ENCODE peak calls at places on chromosomes 6 and 20, in eight cellular contexts. P is AG10803, Z is lung, J is GM13977, H is GM20000, G is fibroblast of lung, O is brain microvascular endothelial cell, L is stomach. K is an unnamed sample.

GRCh38 chr6:29887330-29887818 is 55.0 kb upstream of the HLA-A start:
- DNase-seq in P (peak), Z (peak), J (peak), H (no peak), G (peak), O (no peak), L (peak), K (peak)

GRCh38 chr6:31083742-31084354 is 28.5 kb downstream of the C6orf15 start:
- DNase-seq in P (peak), Z (peak), J (peak), H (peak), G (peak), O (peak), L (peak), K (peak)

GRCh38 chr6:159317430-159317829 is 148.2 kb downstream of the FNDC1 start:
- DNase-seq in P (no peak), Z (no peak), J (no peak), H (no peak), G (no peak), O (no peak), L (no peak), K (no peak)

GRCh38 chr6:99993533-99994251 is at the start of gene MCHR2:
- DNase-seq in P (no peak), Z (no peak), J (no peak), H (no peak), G (no peak), O (no peak), L (no peak), K (no peak)

GRCh38 chr6:149723771-149724417 is 6.0 kb upstream of the LATS1 start:
- DNase-seq in P (peak), Z (no peak), J (no peak), H (no peak), G (peak), O (peak), L (peak), K (peak)

GRCh38 chr20:949717-950116 is 33.6 kb upstream of the ANGPT4 start:
- DNase-seq in P (no peak), Z (no peak), J (no peak), H (no peak), G (no peak), O (no peak), L (no peak), K (no peak)

GRCh38 chr20:44736170-44737021 is 9.3 kb upstream of the KCNK15 start:
- DNase-seq in P (peak), Z (peak), J (no peak), H (peak), G (peak), O (peak), L (peak), K (peak)

GRCh38 chr20:53413188-53413631 is 180.4 kb downstream of the ZNF217 start:
- DNase-seq in P (no peak), Z (peak), J (peak), H (peak), G (no peak), O (no peak), L (peak), K (peak)

GRCh38 chr6:155341130-155341828 is 27.0 kb upstream of the TFB1M start:
- DNase-seq in P (peak), Z (no peak), J (no peak), H (no peak), G (peak), O (peak), L (no peak), K (no peak)

GRCh38 chr6:63351995-63352586 is 32.3 kb upstream of the LGSN start:
- DNase-seq in P (peak), Z (no peak), J (peak), H (peak), G (peak), O (no peak), L (no peak), K (peak)

GRCh38 chr6:27096834-27097511 is 150.5 kb upstream of the PRSS16 start:
- DNase-seq in P (peak), Z (peak), J (peak), H (peak), G (peak), O (peak), L (peak), K (peak)

GRCh38 chr6:38216451-38216850 is 396.9 kb downstream of the ZFAND3 start:
- DNase-seq in P (no peak), Z (no peak), J (no peak), H (no peak), G (no peak), O (no peak), L (no peak), K (no peak)

GRCh38 chr6:43491750-43492661 is 14.6 kb downstream of the TJAP1 start:
- DNase-seq in P (peak), Z (peak), J (no peak), H (no peak), G (peak), O (peak), L (peak), K (peak)

GRCh38 chr6:134909701-134910595 is 40.0 kb downstream of the ALDH8A1 start:
- DNase-seq in P (no peak), Z (no peak), J (no peak), H (no peak), G (peak), O (no peak), L (no peak), K (no peak)

GRCh38 chr6:108836061-108836460 is 12.2 kb upstream of the ARMC2 start:
- DNase-seq in P (peak), Z (no peak), J (no peak), H (no peak), G (peak), O (no peak), L (no peak), K (no peak)

GRCh38 chr6:83215131-83216047 is 22.2 kb downstream of the RWDD2A start:
- DNase-seq in P (peak), Z (peak), J (peak), H (peak), G (peak), O (peak), L (peak), K (peak)

GRCh38 chr6:88982720-88983119 is 19.3 kb upstream of the RNGTT start:
- DNase-seq in P (peak), Z (no peak), J (peak), H (peak), G (peak), O (peak), L (peak), K (peak)

GRCh38 chr6:57265755-57266221 is 43.7 kb upstream of the RAB23 start:
- DNase-seq in P (peak), Z (no peak), J (no peak), H (no peak), G (peak), O (peak), L (no peak), K (peak)

GRCh38 chr20:50314326-50314725 is 123.7 kb downstream of the CEBPB start:
- DNase-seq in P (no peak), Z (no peak), J (no peak), H (no peak), G (no peak), O (no peak), L (no peak), K (no peak)

GRCh38 chr6:56608332-56608731 is 34.4 kb downstream of the DST start:
- DNase-seq in P (no peak), Z (no peak), J (no peak), H (no peak), G (no peak), O (no peak), L (no peak), K (no peak)

GRCh38 chr6:144543006-144543871 is 258.1 kb downstream of the UTRN start:
- DNase-seq in P (peak), Z (no peak), J (no peak), H (no peak), G (peak), O (peak), L (no peak), K (peak)

GRCh38 chr6:117317261-117317660 is 51.9 kb downstream of the VGLL2 start:
- DNase-seq in P (peak), Z (no peak), J (no peak), H (no peak), G (peak), O (peak), L (no peak), K (peak)

GRCh38 chr20:47785900-47786762 is 850 bp upstream of the SULF2 start:
- DNase-seq in P (peak), Z (peak), J (peak), H (peak), G (peak), O (peak), L (peak), K (peak)

GRCh38 chr20:13873814-13874213 is 89.0 kb downstream of the NDUFAF5 start:
- DNase-seq in P (no peak), Z (no peak), J (no peak), H (no peak), G (no peak), O (no peak), L (no peak), K (no peak)

GRCh38 chr6:16486661-16487060 is 248.3 kb downstream of the GMPR start:
- DNase-seq in P (no peak), Z (no peak), J (no peak), H (no peak), G (no peak), O (no peak), L (no peak), K (no peak)

GRCh38 chr6:158143700-158144099 is 24.4 kb downstream of the SERAC1 start:
- DNase-seq in P (peak), Z (no peak), J (peak), H (peak), G (no peak), O (no peak), L (no peak), K (peak)
- TF ChIP-seq CTCF in P (peak), Z (no peak), J (peak), H (peak), G (peak), O (peak), L (no peak), K (peak)

GRCh38 chr20:37541326-37541725 is 13.7 kb upstream of the BLCAP start:
- DNase-seq in P (no peak), Z (no peak), J (no peak), H (no peak), G (no peak), O (no peak), L (no peak), K (no peak)
- TF ChIP-seq CTCF in P (no peak), Z (no peak), J (no peak), H (no peak), G (no peak), O (no peak), L (no peak), K (no peak)

GRCh38 chr6:79518850-79519249 is 18.4 kb downstream of the LCA5 start:
- DNase-seq in P (no peak), Z (no peak), J (no peak), H (no peak), G (no peak), O (no peak), L (no peak), K (no peak)

GRCh38 chr6:79510707-79511106 is 26.5 kb downstream of the LCA5 start:
- DNase-seq in P (no peak), Z (no peak), J (no peak), H (no peak), G (no peak), O (no peak), L (no peak), K (no peak)

GRCh38 chr6:79512014-79512413 is 25.2 kb downstream of the LCA5 start:
- DNase-seq in P (no peak), Z (no peak), J (no peak), H (no peak), G (no peak), O (no peak), L (no peak), K (no peak)

GRCh38 chr6:79513111-79513510 is 24.1 kb downstream of the LCA5 start:
- DNase-seq in P (no peak), Z (no peak), J (no peak), H (no peak), G (no peak), O (no peak), L (no peak), K (no peak)

GRCh38 chr6:79515436-79515835 is 21.8 kb downstream of the LCA5 start:
- DNase-seq in P (peak), Z (no peak), J (no peak), H (no peak), G (no peak), O (no peak), L (no peak), K (no peak)
- TF ChIP-seq CTCF in P (no peak), Z (no peak), J (no peak), H (no peak), G (no peak), O (no peak), L (no peak), K (no peak)

DNA sequence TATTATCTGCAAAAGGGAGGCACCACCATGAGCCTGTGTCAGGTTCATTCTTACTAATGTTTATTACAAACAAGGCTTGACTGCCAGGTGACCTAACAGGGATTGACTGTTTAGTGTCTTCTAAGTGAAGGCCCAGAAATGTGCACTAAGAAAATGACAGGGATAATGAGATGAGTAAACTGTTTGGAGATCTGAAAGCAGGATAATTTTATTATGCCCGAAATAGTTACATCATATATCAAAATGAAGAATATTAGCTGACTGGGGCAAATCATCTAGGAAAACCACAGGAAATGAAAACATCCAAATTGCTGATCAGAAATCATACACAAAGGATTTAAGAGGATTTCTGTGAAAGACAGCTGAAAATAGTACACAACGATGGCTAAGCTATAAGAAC is 516.7 kb downstream of the HDGFL1 start:
- DNase-seq in P (no peak), Z (no peak), J (no peak), H (no peak), G (no peak), O (no peak), L (no peak), K (no peak)
- TF ChIP-seq CTCF in P (no peak), Z (no peak), J (no peak), H (no peak), G (no peak), O (no peak), L (no peak), K (no peak)

GRCh38 chr6:138291036-138291848 is 73.0 kb upstream of the PBOV1 start:
- DNase-seq in P (no peak), Z (no peak), J (no peak), H (no peak), G (no peak), O (no peak), L (no peak), K (no peak)

GRCh38 chr6:138290563-138290962 is 72.3 kb upstream of the PBOV1 start:
- DNase-seq in P (peak), Z (no peak), J (no peak), H (no peak), G (no peak), O (no peak), L (no peak), K (no peak)

GRCh38 chr6:138291849-138292181 is 73.5 kb upstream of the PBOV1 start:
- DNase-seq in P (no peak), Z (no peak), J (no peak), H (no peak), G (no peak), O (no peak), L (no peak), K (no peak)

GRCh38 chr6:138287144-138287955 is 69.1 kb upstream of the PBOV1 start:
- DNase-seq in P (no peak), Z (peak), J (peak), H (peak), G (peak), O (peak), L (peak), K (peak)

DNA sequence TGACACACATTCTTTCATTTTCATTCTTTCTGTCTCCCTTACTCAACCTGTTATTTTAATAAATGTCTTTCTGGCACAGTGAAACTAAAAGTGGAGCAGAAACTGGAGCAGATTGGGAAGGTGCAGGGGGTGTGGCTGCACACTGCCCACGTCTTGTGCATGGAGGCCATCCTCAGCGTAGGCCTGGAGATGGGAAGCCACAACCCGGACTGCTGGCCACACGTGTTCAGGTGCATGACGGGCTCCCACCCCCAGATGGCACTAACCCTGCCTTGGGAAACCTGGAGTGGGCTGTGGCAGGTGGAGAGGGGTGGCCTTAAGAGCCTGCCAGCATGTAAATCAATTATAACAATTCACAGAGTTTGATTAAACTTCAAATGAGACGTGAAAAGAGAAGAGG is 71.4 kb upstream of the PBOV1 start:
- DNase-seq in P (no peak), Z (no peak), J (peak), H (peak), G (peak), O (no peak), L (peak), K (no peak)
- TF ChIP-seq CTCF in P (no peak), Z (no peak), J (no peak), H (no peak), G (no peak), O (peak), L (peak), K (no peak)

DNA sequence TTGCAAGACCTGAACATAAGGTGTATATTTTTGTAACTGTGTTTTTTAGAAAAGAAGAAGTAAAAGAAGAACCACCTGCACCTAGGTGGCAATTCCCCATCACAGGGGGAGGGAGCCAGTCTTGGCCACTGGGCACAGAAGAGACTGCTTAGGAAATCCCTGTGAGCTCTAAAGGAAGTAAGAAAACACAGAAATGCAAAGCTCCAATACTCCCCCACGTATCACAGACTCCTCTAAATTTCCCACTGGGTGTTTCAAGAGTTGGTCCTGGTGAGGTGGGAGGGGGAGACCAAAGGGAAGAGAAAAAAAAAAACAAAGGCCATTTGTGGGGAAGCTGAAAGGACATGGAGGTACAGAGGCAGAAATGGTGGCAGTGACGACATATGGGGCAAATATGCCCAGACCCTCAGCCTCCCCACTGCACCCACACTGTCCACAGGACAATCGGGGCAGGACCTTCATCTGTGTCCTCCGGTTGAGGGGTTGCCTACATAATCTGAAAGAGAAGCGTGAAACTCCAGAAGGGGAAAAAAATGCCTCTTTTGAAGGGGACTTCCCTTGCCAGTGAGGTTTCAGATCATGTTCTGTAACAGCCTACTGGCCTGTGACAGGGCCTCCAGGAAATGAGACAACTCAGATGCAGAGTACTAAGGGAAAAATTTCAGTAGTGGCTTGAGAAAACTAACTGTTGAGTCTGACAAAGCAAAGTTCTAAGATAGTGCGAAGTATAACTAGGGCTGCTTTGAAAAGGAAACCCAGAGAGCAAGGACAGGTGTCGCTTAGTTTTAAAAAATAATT is 226.2 kb upstream of the MARCKS start:
- DNase-seq in P (peak), Z (no peak), J (peak), H (peak), G (peak), O (peak), L (no peak), K (peak)
- TF ChIP-seq CTCF in P (no peak), Z (no peak), J (no peak), H (no peak), G (no peak), O (no peak), L (no peak), K (no peak)

GRCh38 chr6:87222676-87223075 is 67.3 kb downstream of the ZNF292 start:
- DNase-seq in P (no peak), Z (no peak), J (no peak), H (no peak), G (no peak), O (no peak), L (no peak), K (no peak)
- TF ChIP-seq CTCF in P (no peak), Z (no peak), J (no peak), H (no peak), G (no peak), O (no peak), L (no peak), K (no peak)

K was measured in MCF 10A.